ENCODE peak calls at places on chromosome 15, in nine cellular contexts. P is left ventricle myocardium inferior, S is heart right ventricle, B is A549, H is tibial artery, J is hepatocyte, E is mucosa of descending colon, L is transverse colon, T is neural progenitor cell. D is an unnamed sample. For H3K4me1, the result is how much of the 10 kb centered on the place peaks cover.

GRCh38 chr15:101347454-101347853 is 52.4 kb upstream of the SNRPA1 start:
- DNase-seq in P (no peak), S (no peak), B (no peak), H (no peak), J (no peak), E (no peak), L (no peak), T (no peak), D (no peak)

GRCh38 chr15:98505611-98506031 is 142.7 kb upstream of the IGF1R start:
- DNase-seq in P (no peak), S (no peak), B (no peak), H (peak), J (no peak), E (no peak), L (no peak), T (no peak), D (no peak)

GRCh38 chr15:22981336-22981840 is 1.2 kb upstream of the CYFIP1 start:
- DNase-seq in P (no peak), S (no peak), B (no peak), H (no peak), J (no peak), E (no peak), L (no peak), T (no peak), D (no peak)

GRCh38 chr15:28786521-28786920 is 61.9 kb downstream of the GOLGA6L7 start:
- DNase-seq in P (no peak), S (no peak), B (no peak), H (no peak), J (no peak), E (no peak), L (no peak), T (no peak), D (no peak)

GRCh38 chr15:65312400-65312916 is 8.0 kb downstream of the RNU5B-1 start:
- DNase-seq in P (peak), S (peak), B (no peak), H (no peak), J (no peak), E (no peak), L (no peak), T (no peak), D (no peak)

GRCh38 chr15:80480171-80480811 is 76.1 kb downstream of the ARNT2 start:
- DNase-seq in P (no peak), S (peak), B (no peak), H (no peak), J (no peak), E (no peak), L (no peak), T (no peak), D (no peak)

GRCh38 chr15:31476866-31477265 is 150.2 kb downstream of the KLF13 start:
- DNase-seq in P (no peak), S (no peak), B (no peak), H (peak), J (no peak), E (no peak), L (peak), T (no peak), D (no peak)

GRCh38 chr15:76996076-76996525 is 1.2 kb downstream of the PSTPIP1 start:
- DNase-seq in P (no peak), S (no peak), B (no peak), H (no peak), J (no peak), E (no peak), L (no peak), T (no peak), D (no peak)

GRCh38 chr15:78914027-78914764 is 30.6 kb downstream of the CTSH start:
- DNase-seq in P (no peak), S (peak), B (peak), H (peak), J (no peak), E (no peak), L (no peak), T (peak), D (no peak)
- TF ChIP-seq CTCF in P (peak), S (peak), B (no peak), H (peak), J (peak), E (no peak), L (peak), T (peak), D (no peak)

GRCh38 chr15:66729339-66729951 is 27.4 kb downstream of the SMAD6 start:
- DNase-seq in P (no peak), S (no peak), B (no peak), H (no peak), J (peak), E (no peak), L (no peak), T (no peak), D (no peak)
- H3K4me3 ChIP-seq in P (peak), S (peak), B (no peak), H (peak), J (no peak), E (no peak), L (no peak), T (no peak), D (no peak)

GRCh38 chr15:57387011-57387410 is 10.7 kb downstream of the CGNL1 start:
- DNase-seq in P (no peak), S (no peak), B (no peak), H (no peak), J (no peak), E (no peak), L (no peak), T (no peak), D (no peak)
- H3K4me1 ChIP-seq in P (under half), S (half or more), B (under half), H (under half), J (under half), E (under half), L (under half), T (under half), D (under half)

DNA sequence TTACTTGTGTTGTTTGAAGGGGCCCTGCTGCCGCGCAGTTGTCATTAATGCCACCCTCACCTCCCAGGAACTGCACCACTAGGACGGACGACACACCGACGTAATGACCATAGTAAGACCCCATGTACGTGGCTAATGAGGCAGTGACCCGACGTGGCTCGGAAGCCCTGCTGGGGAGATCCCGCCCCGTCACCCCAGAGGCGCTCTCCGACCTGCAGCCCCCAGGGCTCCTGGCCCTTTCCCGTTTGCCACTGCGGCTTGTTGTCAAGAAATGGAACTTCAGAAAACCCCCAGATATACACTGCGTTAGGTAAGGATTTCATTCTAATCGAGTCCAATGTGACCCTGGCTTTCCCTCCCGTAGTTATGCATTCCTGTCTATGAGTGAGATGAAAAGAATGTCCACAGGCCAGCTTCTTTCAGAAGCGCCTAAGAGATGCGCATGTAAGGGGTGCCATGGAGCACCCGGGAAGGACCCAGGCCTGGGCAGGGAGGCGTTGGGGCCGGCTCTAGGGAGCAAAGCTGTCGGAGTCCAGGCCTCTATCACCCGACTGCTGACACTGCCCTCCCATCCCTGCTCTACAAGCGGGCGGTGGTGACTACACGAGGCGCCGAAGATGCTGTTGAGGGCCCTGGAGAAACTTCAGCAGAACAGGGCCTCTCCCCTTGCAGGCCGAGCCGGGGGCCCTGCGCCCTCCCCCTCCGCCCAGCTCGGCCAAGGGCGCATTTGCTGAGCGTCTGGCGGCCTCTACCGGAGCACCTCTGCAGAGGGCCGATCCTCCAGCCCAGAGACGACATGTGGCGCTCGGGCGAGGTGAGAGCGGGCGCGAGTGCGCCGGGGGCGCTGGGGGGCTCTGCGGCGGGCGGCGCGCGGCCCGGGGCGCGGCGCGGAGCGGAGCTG is at the start of gene GABRA5:
- DNase-seq in P (no peak), S (no peak), B (peak), H (no peak), J (peak), E (no peak), L (no peak), T (peak), D (no peak)
- TF ChIP-seq CTCF in P (peak), S (no peak), B (peak), H (no peak), J (peak), E (no peak), L (no peak), T (peak), D (no peak)

DNA sequence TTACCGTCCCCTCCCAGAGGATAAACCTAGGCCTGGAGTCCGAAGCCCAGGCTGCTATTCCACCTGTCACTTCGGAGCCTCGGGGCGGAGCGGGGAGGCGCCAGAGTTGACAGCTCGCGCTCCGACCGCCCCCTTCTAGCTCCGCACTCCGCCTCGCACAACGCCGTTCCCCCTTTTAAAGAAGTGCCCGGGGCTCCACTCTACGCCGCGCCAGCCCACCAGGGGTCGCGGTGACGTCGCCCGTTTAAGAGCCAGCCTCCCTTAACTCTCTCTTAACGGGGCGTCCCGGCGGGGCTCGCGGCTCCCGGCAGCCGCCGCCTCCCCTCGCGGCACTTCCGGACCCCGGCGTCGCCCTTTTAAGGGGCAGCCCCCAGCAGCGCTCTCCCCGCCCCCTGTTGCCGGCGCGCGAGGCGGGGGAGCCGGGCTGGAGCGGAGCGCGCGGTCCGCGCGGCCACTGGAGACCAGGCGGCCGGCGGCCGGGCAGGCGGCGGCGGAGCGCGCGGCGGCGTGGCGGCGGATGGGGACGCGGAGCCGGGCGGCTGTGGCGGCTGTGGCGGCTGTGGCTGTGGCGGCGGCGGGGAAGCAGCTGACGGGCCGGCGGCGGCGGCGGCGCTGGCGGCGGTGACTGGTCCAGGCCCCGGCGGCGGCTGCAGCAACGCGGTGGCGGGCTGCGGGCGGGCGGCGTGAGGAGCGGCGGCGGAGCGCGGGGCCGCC is at the start of gene INAFM2:
- DNase-seq in P (peak), S (peak), B (peak), H (peak), J (peak), E (peak), L (peak), T (peak), D (peak)
- H3K4me3 ChIP-seq in P (peak), S (peak), B (peak), H (peak), J (peak), E (peak), L (peak), T (peak), D (peak)

GRCh38 chr15:93071469-93071891 is 17.5 kb downstream of the RGMA start:
- DNase-seq in P (no peak), S (no peak), B (no peak), H (no peak), J (no peak), E (no peak), L (no peak), T (peak), D (no peak)

GRCh38 chr15:93070901-93071300 is 18.1 kb downstream of the RGMA start:
- DNase-seq in P (no peak), S (no peak), B (no peak), H (no peak), J (no peak), E (no peak), L (no peak), T (peak), D (no peak)

GRCh38 chr15:93073465-93073952 is 15.5 kb downstream of the RGMA start:
- DNase-seq in P (no peak), S (no peak), B (no peak), H (no peak), J (no peak), E (no peak), L (no peak), T (peak), D (no peak)

GRCh38 chr15:93072011-93072410 is 17.0 kb downstream of the RGMA start:
- DNase-seq in P (no peak), S (no peak), B (no peak), H (peak), J (no peak), E (no peak), L (no peak), T (peak), D (no peak)

GRCh38 chr15:93072440-93073394 is 16.3 kb downstream of the RGMA start:
- DNase-seq in P (peak), S (peak), B (peak), H (peak), J (peak), E (no peak), L (peak), T (peak), D (no peak)
- H3K4me1 ChIP-seq in P (half or more), S (under half), B (under half), H (under half), J (under half), E (under half), L (under half), T (half or more), D (under half)

DNA sequence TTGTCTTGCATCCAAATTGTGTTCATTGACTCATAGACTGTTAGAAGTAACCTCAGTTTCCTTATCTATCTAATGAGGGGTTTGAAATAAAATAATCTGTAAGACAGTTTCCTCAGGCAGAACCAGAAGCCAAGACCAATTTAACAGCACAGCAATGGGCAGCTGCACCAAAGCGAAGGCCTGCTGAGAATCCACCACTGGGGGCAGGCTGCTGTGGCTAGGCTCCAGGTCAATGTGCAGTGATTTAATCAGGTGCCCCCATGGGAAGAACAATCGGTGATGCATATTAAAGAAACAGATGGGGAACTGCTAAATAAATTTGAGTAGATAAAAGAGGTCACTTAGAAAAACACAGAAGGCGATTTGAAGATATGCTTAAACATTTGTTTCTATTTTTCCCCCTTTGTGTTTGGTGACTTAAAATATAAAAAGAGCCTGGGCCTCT is 28.0 kb upstream of the TMOD3 start:
- DNase-seq in P (peak), S (peak), B (peak), H (no peak), J (peak), E (no peak), L (no peak), T (peak), D (no peak)
- TF ChIP-seq CTCF in P (peak), S (peak), B (peak), H (peak), J (peak), E (no peak), L (peak), T (peak), D (no peak)

D was measured in CD8-positive, alpha-beta T cell.